ENCODE peak calls at places on chromosomes 2 and 18, in eight cellular contexts. P, R, Z, W, G, A, J and S are unnamed samples.

GRCh38 chr2:54440050-54440449 is 16.1 kb upstream of the SPTBN1 start:
- DNase-seq in G (no peak), P (no peak), R (no peak), J (no peak), A (no peak), W (no peak), Z (no peak), S (no peak)

GRCh38 chr18:21117385-21118135 is 5.9 kb upstream of the ROCK1 start:
- DNase-seq in A (no peak), G (peak; percentile 45), J (peak; percentile 73), R (no peak), W (no peak), P (no peak), Z (peak; percentile 93), S (no peak)

GRCh38 chr2:230160112-230160660 is 59.6 kb downstream of the SP110 start:
- DNase-seq in J (peak; percentile 16), P (peak; percentile 66), G (peak; percentile 72), R (peak; percentile 57), A (peak; percentile 45), Z (peak; percentile 11), W (no peak), S (no peak)

GRCh38 chr2:63855418-63856301 is 14.0 kb downstream of the UGP2 start:
- DNase-seq in G (no peak), R (no peak), P (no peak), Z (no peak), J (no peak), A (no peak), W (no peak), S (no peak)

GRCh38 chr2:230471074-230471473 is 55.1 kb downstream of the SP100 start:
- DNase-seq in Z (no peak), G (no peak), A (no peak), R (no peak), W (no peak), P (no peak), J (no peak), S (no peak)

GRCh38 chr2:29235411-29235810 is 120.2 kb downstream of the CLIP4 start:
- DNase-seq in G (no peak), Z (no peak), W (no peak), R (no peak), P (no peak), J (no peak), A (no peak), S (no peak)

GRCh38 chr2:8566155-8566670 is 115.6 kb upstream of the ID2 start:
- DNase-seq in A (no peak), R (no peak), Z (no peak), J (no peak), P (no peak), G (no peak), W (no peak), S (peak; percentile 22)

GRCh38 chr2:168907940-168908662 is 7.0 kb downstream of the G6PC2 start:
- DNase-seq in P (no peak), G (peak; percentile 41), J (no peak), R (no peak), Z (no peak), A (no peak), W (no peak), S (no peak)

GRCh38 chr2:187050409-187050998 is 201.5 kb upstream of the ZSWIM2 start:
- DNase-seq in W (no peak), A (no peak), R (no peak), G (no peak), P (no peak), Z (peak; percentile 22), J (peak; percentile 9), S (no peak)

GRCh38 chr18:5519448-5520362 is 24.1 kb downstream of the EPB41L3 start:
- DNase-seq in A (no peak), R (no peak), W (no peak), P (no peak), Z (peak; percentile 44), J (no peak), G (peak; percentile 14), S (no peak)

GRCh38 chr2:215793747-215794595 is 219.4 kb downstream of the MREG start:
- DNase-seq in G (no peak), W (no peak), A (no peak), J (peak; percentile 97), P (no peak), R (no peak), Z (peak; percentile 99), S (peak; percentile 78)

GRCh38 chr2:234272069-234272850 is 221.8 kb downstream of the SPP2 start:
- DNase-seq in J (no peak), W (no peak), R (no peak), Z (no peak), G (no peak), P (no peak), A (no peak), S (no peak)

GRCh38 chr2:23285076-23285795 is 99.7 kb upstream of the KLHL29 start:
- DNase-seq in J (no peak), W (no peak), Z (no peak), A (no peak), G (no peak), R (no peak), P (no peak), S (no peak)

GRCh38 chr2:97693476-97693875 is 19.9 kb upstream of the ZAP70 start:
- DNase-seq in J (peak; percentile 37), G (no peak), Z (peak; percentile 14), A (no peak), R (no peak), P (no peak), W (no peak), S (no peak)

GRCh38 chr2:149612122-149612521 is 24.5 kb upstream of the MMADHC start:
- DNase-seq in W (no peak), J (peak; percentile 45), P (no peak), Z (peak; percentile 76), R (no peak), A (no peak), G (no peak), S (no peak)

GRCh38 chr18:26943906-26944305 is 78.4 kb upstream of the AQP4 start:
- DNase-seq in G (no peak), W (no peak), P (no peak), A (no peak), J (no peak), Z (no peak), R (no peak), S (no peak)

GRCh38 chr2:157627594-157628281 is 926 bp downstream of the ACVR1C start:
- DNase-seq in A (no peak), W (no peak), R (peak; percentile 10), J (peak; percentile 2), P (no peak), Z (peak; percentile 44), G (peak; percentile 49), S (no peak)

GRCh38 chr2:226711606-226712296 is 87.9 kb downstream of the IRS1 start:
- DNase-seq in R (no peak), G (no peak), W (no peak), A (no peak), J (no peak), P (no peak), Z (no peak), S (no peak)

GRCh38 chr2:113077921-113078320 is 10.2 kb downstream of the IL1F10 start:
- DNase-seq in P (no peak), A (no peak), J (no peak), G (no peak), R (no peak), Z (peak; percentile 45), W (no peak), S (no peak)

GRCh38 chr2:38600242-38600891 is 2.4 kb downstream of the HNRNPLL start:
- DNase-seq in W (no peak), J (no peak), Z (peak; percentile 26), A (no peak), P (no peak), G (peak; percentile 17), R (peak; percentile 18), S (no peak)

GRCh38 chr2:226583715-226584114 is 215.9 kb downstream of the IRS1 start:
- DNase-seq in A (no peak), R (no peak), Z (peak; percentile 92), G (no peak), J (peak; percentile 48), W (no peak), P (no peak), S (no peak)

GRCh38 chr18:7152485-7152884 is 34.9 kb upstream of the LAMA1 start:
- DNase-seq in R (no peak), Z (peak; percentile 12), A (no peak), P (no peak), W (no peak), G (no peak), J (no peak), S (no peak)

GRCh38 chr18:7146067-7146466 is 28.5 kb upstream of the LAMA1 start:
- DNase-seq in A (no peak), P (no peak), W (no peak), J (no peak), G (no peak), Z (no peak), R (no peak), S (no peak)

GRCh38 chr18:7147399-7147798 is 29.8 kb upstream of the LAMA1 start:
- DNase-seq in A (no peak), R (no peak), Z (no peak), W (no peak), P (no peak), J (no peak), G (no peak), S (no peak)
- H3K27ac ChIP-seq in A (no peak overlapping the region), R (peak overlapping the region; percentile 88), Z (no peak overlapping the region), W (no peak overlapping the region), P (no peak overlapping the region), J (no peak overlapping the region), G (no peak overlapping the region), S (no peak overlapping the region)

GRCh38 chr2:199955007-199955338 is 318 bp downstream of the TYW5 start:
- DNase-seq in P (no peak), R (no peak), Z (no peak), A (no peak), G (peak; percentile 75), W (no peak), J (no peak), S (no peak)

GRCh38 chr2:199958014-199958413 is 2.6 kb downstream of the MAIP1 start:
- DNase-seq in W (no peak), Z (no peak), R (no peak), A (no peak), J (no peak), G (no peak), P (no peak), S (no peak)

GRCh38 chr2:199951023-199951422 is 4.3 kb downstream of the TYW5 start:
- DNase-seq in R (no peak), G (no peak), Z (no peak), A (no peak), W (no peak), P (no peak), J (no peak), S (no peak)

GRCh38 chr2:199956062-199956380 is 639 bp downstream of the MAIP1 start:
- DNase-seq in W (no peak), J (no peak), Z (no peak), P (no peak), A (no peak), R (peak; percentile 7), G (no peak), S (no peak)

GRCh38 chr2:199955339-199956061 is at the start of the genes MAIP1 and TYW5:
- DNase-seq in R (peak; percentile 87), W (peak; percentile 30), A (peak; percentile 86), P (peak; percentile 87), Z (peak; percentile 84), J (peak; percentile 74), G (peak; percentile 86), S (no peak)
- TF ChIP-seq CTCF in R (peak; percentile 25), W (peak; percentile 25), A (peak; percentile 50), P (peak; percentile 55), Z (peak; percentile 16), J (peak; percentile 48), G (peak; percentile 14), S (peak; percentile 17)

GRCh38 chr18:57668021-57668420 is 46.4 kb upstream of the NARS1 start:
- DNase-seq in P (no peak), J (no peak), Z (no peak), R (no peak), G (no peak), A (no peak), W (no peak), S (no peak)
- H3K27ac ChIP-seq in P (no peak overlapping the region), J (no peak overlapping the region), Z (no peak overlapping the region), R (no peak overlapping the region), G (no peak overlapping the region), A (no peak overlapping the region), W (no peak overlapping the region), S (no peak overlapping the region)

GRCh38 chr2:86087936-86088850 is 17.5 kb downstream of the POLR1A start:
- DNase-seq in Z (no peak), R (no peak), P (no peak), A (no peak), G (peak; percentile 39), J (no peak), W (no peak), S (no peak)
- TF ChIP-seq CTCF in Z (no peak), R (peak; percentile 43), P (no peak), A (peak; percentile 26), G (peak; percentile 80), J (peak; percentile 68), W (no peak), S (peak; percentile 16)